ENCODE peak calls at places on chromosomes 2 and 18, in four cellular contexts. E, S, K and L are unnamed samples.
A peak's percentile ranks its signal among the peaks of the same experiment; 100 is the strongest.

GRCh38 chr2:56357655-56358295 is 174.0 kb downstream of the CCDC85A start:
- DNase-seq in E (no peak), S (peak; percentile 62), K (no peak), L (no peak)

GRCh38 chr2:165621086-165621560 is 151.6 kb downstream of the CSRNP3 start:
- DNase-seq in E (no peak), S (peak; percentile 72), K (no peak), L (no peak)

GRCh38 chr18:62331581-62332436 is 6.7 kb downstream of the TNFRSF11A start:
- DNase-seq in E (no peak), S (peak; percentile 81), K (no peak), L (no peak)

GRCh38 chr18:80086281-80086680 is 22.8 kb upstream of the ADNP2 start:
- DNase-seq in E (no peak), S (no peak), K (no peak), L (no peak)

GRCh38 chr2:113818382-113818951 is 62.0 kb upstream of the SLC35F5 start:
- DNase-seq in E (peak; percentile 51), S (peak; percentile 100), K (peak; percentile 86), L (peak; percentile 53)

GRCh38 chr2:233408366-233409285 is 54.3 kb downstream of the DGKD start:
- DNase-seq in E (no peak), S (no peak), K (no peak), L (no peak)

GRCh38 chr2:214108598-214108997 is 302.3 kb upstream of the VWC2L start:
- DNase-seq in E (no peak), S (no peak), K (no peak), L (no peak)

GRCh38 chr2:134314656-134315377 is 60.9 kb downstream of the MGAT5 start:
- DNase-seq in E (no peak), S (no peak), K (no peak), L (no peak)

GRCh38 chr2:168002021-168002553 is 245.3 kb downstream of the STK39 start:
- DNase-seq in E (no peak), S (peak; percentile 65), K (no peak), L (no peak)

GRCh38 chr18:60775978-60776377 is 403.4 kb upstream of the MC4R start:
- DNase-seq in E (no peak), S (no peak), K (no peak), L (no peak)

GRCh38 chr2:44705356-44705755 is 236.1 kb upstream of the SIX3 start:
- DNase-seq in E (no peak), S (no peak), K (no peak), L (no peak)

GRCh38 chr2:8234253-8234652 is 447.6 kb upstream of the ID2 start:
- DNase-seq in E (no peak), S (no peak), K (no peak), L (no peak)

GRCh38 chr2:96954490-96954846 is 31.9 kb downstream of the FAM178B start:
- DNase-seq in E (no peak), S (peak; percentile 5), K (no peak), L (no peak)

GRCh38 chr2:25437881-25438662 is 96.3 kb upstream of the DNMT3A start:
- DNase-seq in E (no peak), S (no peak), K (no peak), L (no peak)

GRCh38 chr2:233244818-233245217 is 6.7 kb upstream of the ATG16L1 start:
- DNase-seq in E (no peak), S (peak; percentile 25), K (peak; percentile 37), L (no peak)

GRCh38 chr18:12748671-12749070 is 45.8 kb downstream of the PSMG2 start:
- DNase-seq in E (no peak), S (no peak), K (no peak), L (no peak)

GRCh38 chr2:15668611-15669305 is 77.1 kb downstream of the DDX1 start:
- DNase-seq in E (no peak), S (peak; percentile 7), K (no peak), L (no peak)

GRCh38 chr2:173126819-173127218 is 51.2 kb downstream of the MAP3K20 start:
- DNase-seq in E (no peak), S (peak; percentile 80), K (no peak), L (no peak)

GRCh38 chr2:38174646-38175096 is 98.7 kb upstream of the CYP1B1 start:
- DNase-seq in E (no peak), S (peak; percentile 100), K (no peak), L (no peak)

GRCh38 chr2:186126181-186126580 is 359.9 kb upstream of the ZC3H15 start:
- DNase-seq in E (no peak), S (peak; percentile 23), K (no peak), L (no peak)

GRCh38 chr2:132902626-132903025 is 232.6 kb upstream of the LYPD1 start:
- DNase-seq in E (no peak), S (no peak), K (no peak), L (no peak)

GRCh38 chr2:112794131-112794733 is 9.9 kb upstream of the IL1A start:
- DNase-seq in E (no peak), S (peak; percentile 81), K (peak; percentile 87), L (peak; percentile 74)

GRCh38 chr2:188291617-188292445 is at the start of gene GULP1:
- DNase-seq in E (peak; percentile 86), S (peak; percentile 77), K (peak; percentile 82), L (peak; percentile 81)

GRCh38 chr2:177247693-177248262 is 16.7 kb downstream of the NFE2L2 start:
- DNase-seq in E (no peak), S (no peak), K (no peak), L (no peak)

GRCh38 chr2:177243476-177243875 is 21.1 kb downstream of the NFE2L2 start:
- DNase-seq in E (no peak), S (no peak), K (peak; percentile 58), L (no peak)

GRCh38 chr2:177245010-177245422 is 19.5 kb downstream of the NFE2L2 start:
- DNase-seq in E (no peak), S (peak; percentile 88), K (peak; percentile 78), L (no peak)

GRCh38 chr2:177244244-177244771 is 20.2 kb downstream of the NFE2L2 start:
- DNase-seq in E (no peak), S (no peak), K (no peak), L (no peak)

DNA sequence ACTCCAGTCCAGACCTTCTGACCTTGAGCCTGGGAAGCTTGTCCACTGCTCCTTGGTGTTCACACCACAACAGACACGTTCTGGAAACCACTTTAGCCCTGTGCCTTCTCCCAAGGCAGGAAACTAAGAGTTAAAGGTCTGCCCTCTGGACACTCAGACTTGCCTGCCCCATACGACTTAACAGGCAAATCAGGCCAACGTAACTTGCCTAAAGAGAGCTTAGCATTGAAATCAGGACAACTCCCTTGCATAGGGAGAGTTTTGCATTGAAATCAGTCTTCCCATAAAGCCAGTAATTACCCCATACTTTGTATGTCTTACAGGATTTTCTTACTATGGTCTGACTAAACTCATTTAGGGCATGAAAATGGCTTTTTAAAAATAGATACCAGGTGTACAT is 18.5 kb downstream of the NFE2L2 start:
- DNase-seq in E (no peak), S (no peak), K (no peak), L (no peak)
- H3K27ac ChIP-seq in E (peak overlapping the region; percentile 26), S (peak overlapping the region; percentile 45), K (peak overlapping the region; percentile 92), L (no peak overlapping the region)

DNA sequence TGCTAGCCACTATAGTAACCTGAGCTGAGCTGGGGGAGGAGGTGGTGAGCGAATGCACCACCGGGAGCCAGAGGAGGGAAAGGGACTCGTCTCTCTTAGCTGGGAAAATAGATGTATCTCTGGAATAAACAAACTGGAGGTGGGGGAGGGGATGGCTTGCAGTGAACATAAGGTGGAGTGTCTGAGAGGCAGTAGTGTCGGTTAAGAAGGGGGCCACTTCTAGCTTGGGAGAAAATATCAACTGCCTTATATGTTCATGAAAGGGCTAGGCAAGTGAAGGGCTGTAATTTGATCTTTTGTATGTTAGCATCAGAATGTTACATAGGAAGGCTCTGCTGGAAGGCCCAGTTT is 2.2 kb downstream of the SETBP1 start:
- DNase-seq in E (no peak), S (peak; percentile 32), K (no peak), L (no peak)
- H3K4me3 ChIP-seq in E (peak overlapping the region; percentile 75), S (peak overlapping the region; percentile 36), K (no peak overlapping the region), L (peak overlapping the region; percentile 83)

DNA sequence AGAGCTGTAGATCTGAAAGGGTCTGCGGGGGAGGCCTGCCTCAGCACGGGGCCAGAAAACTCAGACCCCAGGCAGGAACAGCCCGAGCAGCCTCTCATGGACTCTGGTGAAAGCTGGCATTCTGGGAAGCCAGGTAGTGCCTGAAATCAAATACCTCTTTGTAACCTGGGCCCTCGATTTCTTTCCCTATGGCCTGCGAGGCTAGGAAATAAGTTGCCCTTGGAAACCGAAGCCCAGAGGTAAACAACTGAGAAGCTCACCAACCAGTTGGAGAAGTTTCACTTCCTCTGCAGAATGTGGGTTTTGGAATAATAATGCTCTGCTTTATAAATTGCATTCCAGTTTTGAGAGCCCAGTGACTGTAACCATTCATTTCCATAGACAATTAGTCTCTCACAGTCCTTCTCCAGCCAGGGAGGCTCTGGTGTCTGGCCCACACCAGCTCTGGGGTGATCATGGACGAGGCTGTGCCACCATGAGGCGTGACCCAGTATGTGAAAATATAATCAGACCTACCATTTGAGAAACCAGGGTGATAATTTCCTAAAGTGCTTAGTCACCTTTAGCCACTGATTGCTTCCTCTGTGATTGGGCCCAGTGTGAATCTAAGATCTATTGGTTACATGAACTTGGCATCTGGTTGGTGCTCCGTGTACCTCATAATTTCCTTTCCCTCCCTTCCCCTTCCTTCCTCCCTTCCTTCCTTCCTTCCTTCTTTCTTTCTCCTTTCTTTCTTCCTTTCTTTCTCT is 133.1 kb upstream of the PELI1 start:
- DNase-seq in E (no peak), S (peak; percentile 54), K (no peak), L (no peak)
- H3K27ac ChIP-seq in E (peak overlapping the region; percentile 48), S (no peak overlapping the region), K (peak overlapping the region; percentile 33), L (peak overlapping the region; percentile 64)

DNA sequence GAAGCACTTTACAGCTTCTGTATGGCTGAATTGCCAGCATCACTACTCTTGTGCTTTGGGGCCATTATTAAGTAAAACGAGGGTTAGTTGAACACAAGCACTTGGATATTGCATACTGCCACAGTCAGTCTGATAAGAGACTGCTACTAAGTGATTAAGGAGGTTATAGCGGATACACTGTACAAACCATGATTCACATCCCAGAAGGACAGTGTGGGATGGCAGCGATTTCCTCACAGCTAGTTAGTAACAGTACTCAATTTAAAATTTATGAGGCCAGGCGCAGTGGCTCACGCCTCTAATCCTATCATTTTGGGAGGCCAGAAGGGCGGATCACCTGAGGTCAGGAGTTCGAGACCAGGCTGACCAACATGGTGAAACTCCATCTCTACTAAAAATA is 2.6 kb upstream of the BMPR2 start:
- DNase-seq in E (no peak), S (peak; percentile 63), K (no peak), L (no peak)
- H3K4me3 ChIP-seq in E (no peak overlapping the region), S (no peak overlapping the region), K (no peak overlapping the region), L (no peak overlapping the region)

DNA sequence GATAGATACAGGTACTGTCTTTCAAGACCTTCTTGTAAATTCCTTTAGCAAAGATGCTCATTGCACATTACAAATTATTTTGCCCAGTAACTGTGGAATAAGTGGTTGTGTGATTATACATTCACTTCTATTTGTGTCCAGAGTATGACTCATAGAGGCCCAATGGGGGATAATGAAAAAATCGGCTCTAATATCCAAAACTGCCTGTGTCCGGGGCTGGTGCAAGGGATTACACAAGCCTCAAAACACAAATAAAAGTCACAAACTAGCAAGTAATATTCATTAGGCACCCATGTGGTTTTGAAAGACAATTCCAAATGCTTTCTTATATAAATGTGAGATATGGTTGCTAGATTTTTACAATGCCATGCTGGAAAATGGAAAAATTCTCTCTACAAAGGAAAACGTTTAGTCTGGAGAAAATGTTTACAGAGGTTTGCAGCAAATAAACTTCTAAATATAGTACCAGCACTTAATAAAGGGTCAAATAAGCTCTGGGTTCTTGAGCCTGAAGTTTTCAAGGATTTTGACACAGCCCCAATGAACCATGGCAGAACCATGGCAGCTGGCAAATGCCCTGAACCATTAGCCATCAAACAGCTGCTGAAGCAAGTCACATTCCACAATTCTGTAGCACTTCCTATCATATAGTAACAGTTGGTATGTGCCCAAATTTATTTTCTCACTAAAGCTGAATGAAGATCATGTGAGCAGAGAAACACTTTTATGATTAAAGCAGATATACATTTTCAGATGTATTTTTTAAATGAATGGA is 40.5 kb downstream of the IRS1 start:
- DNase-seq in E (no peak), S (peak; percentile 76), K (no peak), L (no peak)
- H3K27ac ChIP-seq in E (peak overlapping the region; percentile 31), S (peak overlapping the region; percentile 86), K (peak overlapping the region; percentile 67), L (no peak overlapping the region)

GRCh38 chr18:51193621-51194287 is 3.7 kb downstream of the MEX3C start:
- DNase-seq in E (no peak), S (peak; percentile 54), K (no peak), L (no peak)
- H3K4me3 ChIP-seq in E (no peak overlapping the region), S (peak overlapping the region; percentile 19), K (peak overlapping the region; percentile 8), L (no peak overlapping the region)